ENCODE peak calls at places on chromosome 1, in nine cellular contexts. O is iris pigment epithelial cell; T is DMS 273 treated with DMSO at 0.1 percent for 48 hours; G is RPMI8226; A is hypothalamus; R is kidney glomerular epithelial cell; J is NB4; L is LoVo; Y is effector memory CD4-positive, alpha-beta T cell. S is an unnamed sample.

GRCh38 chr1:179824265-179824664 is 53.3 kb downstream of the TOR1AIP2 start:
- DNase-seq in O (no peak), T (no peak), G (no peak), A (no peak), R (no peak), J (peak), L (no peak), Y (no peak), S (no peak)

GRCh38 chr1:78237364-78237916 is 191.7 kb downstream of the GIPC2 start:
- DNase-seq in O (no peak), T (no peak), G (no peak), A (no peak), R (no peak), J (no peak), L (peak), Y (no peak), S (peak)

GRCh38 chr1:184646824-184647223 is 107.8 kb downstream of the EDEM3 start:
- DNase-seq in O (no peak), T (no peak), G (no peak), A (no peak), R (no peak), J (no peak), L (no peak), Y (no peak), S (no peak)

GRCh38 chr1:12549106-12549459 is 68.9 kb downstream of the DHRS3 start:
- DNase-seq in O (peak), T (no peak), G (no peak), A (no peak), R (no peak), J (no peak), L (no peak), Y (no peak), S (no peak)

GRCh38 chr1:25481625-25482024 is 50.9 kb downstream of the MACO1 start:
- DNase-seq in O (no peak), T (no peak), G (no peak), A (no peak), R (no peak), J (no peak), L (no peak), Y (no peak), S (no peak)

GRCh38 chr1:32701951-32702598 is 495 bp downstream of the SYNC start:
- DNase-seq in O (peak), T (peak), G (no peak), A (no peak), R (no peak), J (no peak), L (no peak), Y (no peak), S (peak)

GRCh38 chr1:66575739-66576138 is 41.8 kb downstream of the SGIP1 start:
- DNase-seq in O (peak), T (no peak), G (no peak), A (no peak), R (no peak), J (no peak), L (no peak), Y (no peak), S (no peak)

GRCh38 chr1:95660736-95661135 is 426.7 kb downstream of the RWDD3 start:
- DNase-seq in O (no peak), T (no peak), G (no peak), A (no peak), R (no peak), J (no peak), L (no peak), Y (no peak), S (no peak)

GRCh38 chr1:10812387-10812915 is 16.0 kb upstream of the CASZ1 start:
- DNase-seq in O (no peak), T (no peak), G (no peak), A (no peak), R (no peak), J (no peak), L (no peak), Y (no peak), S (no peak)

GRCh38 chr1:3943806-3944620 is 43.9 kb upstream of the C1orf174 start:
- DNase-seq in O (no peak), T (no peak), G (no peak), A (no peak), R (no peak), J (no peak), L (no peak), Y (no peak), S (no peak)

GRCh38 chr1:180773210-180773865 is 139.4 kb upstream of the KIAA1614 start:
- DNase-seq in O (peak), T (no peak), G (no peak), A (no peak), R (peak), J (no peak), L (peak), Y (no peak), S (no peak)

GRCh38 chr1:40921522-40921921 is 58.0 kb upstream of the CTPS1 start:
- DNase-seq in O (no peak), T (no peak), G (no peak), A (no peak), R (no peak), J (no peak), L (no peak), Y (no peak), S (no peak)

GRCh38 chr1:93611656-93612055 is 70.0 kb downstream of the BCAR3 start:
- DNase-seq in O (no peak), T (no peak), G (no peak), A (no peak), R (no peak), J (no peak), L (no peak), Y (no peak), S (no peak)

GRCh38 chr1:232890340-232890953 is 60.0 kb upstream of the NTPCR start:
- DNase-seq in O (peak), T (no peak), G (no peak), A (no peak), R (no peak), J (peak), L (no peak), Y (no peak), S (no peak)

GRCh38 chr1:151047591-151047924 is at the start of gene C1orf56:
- DNase-seq in O (peak), T (peak), G (peak), A (peak), R (peak), J (peak), L (peak), Y (peak), S (peak)

GRCh38 chr1:182596934-182597333 is 7.3 kb downstream of the RGS16 start:
- DNase-seq in O (no peak), T (no peak), G (no peak), A (no peak), R (no peak), J (no peak), L (no peak), Y (no peak), S (no peak)

GRCh38 chr1:60037061-60037460 is 36.5 kb downstream of the C1orf87 start:
- DNase-seq in O (no peak), T (no peak), G (no peak), A (no peak), R (no peak), J (no peak), L (no peak), Y (no peak), S (no peak)

GRCh38 chr1:28790384-28791035 is 21.5 kb upstream of the OPRD1 start:
- DNase-seq in O (no peak), T (no peak), G (no peak), A (no peak), R (no peak), J (peak), L (no peak), Y (no peak), S (no peak)

GRCh38 chr1:209046935-209047334 is 536.6 kb upstream of the CAMK1G start:
- DNase-seq in O (no peak), T (no peak), G (no peak), A (no peak), R (no peak), J (no peak), L (no peak), Y (no peak), S (no peak)

GRCh38 chr1:5770981-5771765 is 221.1 kb downstream of the NPHP4 start:
- DNase-seq in O (peak), T (peak), G (peak), A (no peak), R (no peak), J (peak), L (no peak), Y (no peak), S (no peak)

S was measured in GM23338.